ENCODE peak calls at places on chromosome 1, in four cellular contexts. J is esophagus squamous epithelium, S is thyroid gland, W is body of pancreas. H is an unnamed sample.
A peak's percentile ranks its signal among the peaks of the same experiment; 100 is the strongest.

GRCh38 chr1:184160942-184161698 is 109.6 kb downstream of the TSEN15 start:
- DNase-seq in J (no peak), S (no peak), W (no peak), H (no peak)

GRCh38 chr1:5513891-5514515 is 478.2 kb downstream of the NPHP4 start:
- DNase-seq in J (no peak), S (no peak), W (peak; percentile 45), H (no peak)

GRCh38 chr1:240284656-240285427 is 193.2 kb downstream of the FMN2 start:
- DNase-seq in J (no peak), S (no peak), W (no peak), H (no peak)

GRCh38 chr1:6870086-6870485 is 84.8 kb downstream of the CAMTA1 start:
- DNase-seq in J (no peak), S (no peak), W (no peak), H (no peak)

GRCh38 chr1:17633654-17634053 is 94.2 kb downstream of the ARHGEF10L start:
- DNase-seq in J (no peak), S (no peak), W (peak; percentile 28), H (no peak)

GRCh38 chr1:110576441-110576840 is 29.7 kb downstream of the KCNA2 start:
- DNase-seq in J (no peak), S (no peak), W (no peak), H (no peak)

GRCh38 chr1:54850737-54851136 is 36.3 kb downstream of the DHCR24 start:
- DNase-seq in J (no peak), S (no peak), W (no peak), H (peak; percentile 86)

GRCh38 chr1:82465024-82465423 is 664.3 kb downstream of the ADGRL2 start:
- DNase-seq in J (no peak), S (no peak), W (no peak), H (no peak)

GRCh38 chr1:29264773-29265389 is 28.6 kb downstream of the PTPRU start:
- DNase-seq in J (no peak), S (no peak), W (no peak), H (no peak)

GRCh38 chr1:239952348-239953307 is 139.1 kb upstream of the FMN2 start:
- DNase-seq in J (no peak), S (peak; percentile 12), W (peak; percentile 45), H (peak; percentile 12)

GRCh38 chr1:62436039-62436465 is 797 bp upstream of the USP1 start:
- DNase-seq in J (no peak), S (no peak), W (peak; percentile 97), H (peak; percentile 99)

GRCh38 chr1:158425020-158425419 is 1.0 kb downstream of the OR10K2 start:
- DNase-seq in J (no peak), S (no peak), W (no peak), H (peak; percentile 7)
- TF ChIP-seq POLR2A in J (no peak), S (no peak), W (no peak), H (no peak)

DNA sequence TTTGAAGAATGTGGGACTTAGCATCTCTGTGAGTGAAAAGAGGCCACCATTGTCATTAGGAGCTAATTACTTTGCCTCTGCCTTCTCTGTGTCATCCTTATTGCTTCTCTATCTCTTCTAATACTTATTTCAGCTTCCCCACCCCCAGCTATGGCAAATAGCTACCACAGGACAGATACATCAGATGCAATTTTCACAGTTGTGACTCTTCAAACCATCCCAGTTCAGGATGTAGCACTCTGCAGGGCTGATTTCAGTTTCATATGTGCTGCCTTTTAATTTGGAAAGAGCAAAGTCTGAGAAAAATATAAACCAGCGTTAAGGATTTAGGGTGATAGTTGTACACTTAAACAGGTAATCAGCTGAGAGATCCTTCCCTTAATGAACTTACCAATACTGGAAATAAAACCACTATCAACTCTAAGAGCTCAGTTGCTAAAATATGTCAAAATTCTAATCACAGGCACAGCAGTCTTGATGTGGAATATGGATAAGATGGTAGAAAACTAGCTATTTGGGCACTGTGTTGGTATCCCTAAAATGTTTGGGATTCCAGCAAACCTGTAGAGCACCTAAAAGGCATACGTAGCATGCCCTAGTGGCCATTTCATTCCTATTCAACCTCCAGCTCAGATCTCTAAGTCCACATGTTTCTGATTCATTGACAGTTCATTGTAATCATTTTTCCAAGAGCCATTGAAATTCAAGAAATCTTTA is 148.4 kb downstream of the SYT2 start:
- DNase-seq in J (no peak), S (no peak), W (no peak), H (no peak)
- TF ChIP-seq CTCF in J (no peak), S (no peak), W (no peak), H (no peak)

GRCh38 chr1:161725888-161726630 is 4.7 kb downstream of the FCRLB start:
- DNase-seq in J (no peak), S (peak; percentile 51), W (peak; percentile 60), H (peak; percentile 70)
- TF ChIP-seq POLR2A in J (no peak), S (no peak), W (no peak), H (no peak)

GRCh38 chr1:218344814-218345672 is at the start of gene TGFB2:
- DNase-seq in J (no peak), S (peak; percentile 58), W (peak; percentile 40), H (peak; percentile 58)
- TF ChIP-seq CTCF in J (no peak), S (no peak), W (no peak), H (no peak)

GRCh38 chr1:219931033-219931432 is 2.7 kb upstream of the SLC30A10 start:
- DNase-seq in J (no peak), S (no peak), W (no peak), H (no peak)
- TF ChIP-seq POLR2A in J (no peak), S (no peak), W (no peak), H (no peak)

GRCh38 chr1:157136133-157136532 is 2.1 kb downstream of the ETV3 start:
- DNase-seq in J (no peak), S (no peak), W (no peak), H (no peak)
- TF ChIP-seq CTCF in J (no peak), S (no peak), W (no peak), H (no peak)

DNA sequence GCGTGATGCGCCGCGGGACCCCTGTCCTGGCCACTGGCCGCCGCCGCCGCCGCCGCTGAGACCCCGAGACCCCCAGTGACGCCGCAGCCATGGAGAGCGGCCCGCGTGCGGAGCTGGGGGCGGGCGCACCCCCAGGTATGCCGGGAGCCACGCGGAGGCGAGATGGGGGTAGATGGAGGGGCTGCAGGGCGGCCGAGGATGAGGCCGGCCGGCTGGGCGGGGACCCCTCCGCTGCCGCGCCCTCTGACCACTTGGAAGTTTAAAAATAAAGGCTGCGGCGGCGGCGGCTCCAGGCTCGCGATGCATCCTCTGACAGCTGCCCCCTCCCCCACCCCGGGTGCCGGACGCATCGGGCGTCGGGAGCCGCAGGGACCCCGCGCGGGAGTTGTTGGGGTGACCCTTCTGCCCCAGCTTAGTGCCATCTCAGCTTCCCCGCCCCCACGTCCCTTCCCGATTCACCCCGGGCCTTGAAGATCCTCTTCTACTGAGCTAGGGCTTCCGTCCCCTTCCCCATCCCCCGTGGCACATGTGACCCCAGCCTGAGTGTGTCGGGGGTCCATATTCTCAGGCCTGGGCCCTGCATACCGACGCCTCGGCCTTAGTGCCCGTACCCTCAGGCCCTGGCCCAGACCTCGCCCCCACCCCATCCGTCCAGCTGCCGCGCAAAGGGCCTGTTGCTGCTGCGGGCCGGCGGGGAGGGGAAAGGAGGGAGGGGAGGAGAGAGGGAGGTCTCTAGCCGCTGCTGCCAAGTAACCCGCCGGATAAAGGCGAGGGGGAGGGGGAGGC is 562 bp downstream of the MAP7D1 start:
- DNase-seq in J (no peak), S (peak; percentile 81), W (peak; percentile 74), H (peak; percentile 83)
- TF ChIP-seq POLR2A in J (no peak), S (peak; percentile 59), W (no peak), H (no peak)

H was measured in NB4.